ENCODE peak calls at places on chromosomes 16 and 17, in six cellular contexts. U is head of caudate nucleus, V is sigmoid colon, K is HCEC 1CT, Y is cerebellar cortex, I is fibroblast of lung. X is an unnamed sample.

GRCh38 chr17:80446645-80447405 is 29.6 kb downstream of the NPTX1 start:
- DNase-seq in U (no peak), V (no peak), K (no peak), Y (no peak), I (no peak), X (no peak)

GRCh38 chr17:66407864-66408263 is 105.5 kb downstream of the PRKCA start:
- DNase-seq in U (no peak), V (no peak), K (no peak), Y (no peak), I (no peak), X (no peak)

GRCh38 chr16:31083081-31083480 is 5.7 kb downstream of the PRSS53 start:
- DNase-seq in U (no peak), V (peak; percentile 62), K (no peak), Y (no peak), I (no peak), X (no peak)

GRCh38 chr17:44556114-44556853 is 1.0 kb upstream of the FZD2 start:
- DNase-seq in U (no peak), V (peak; percentile 68), K (peak; percentile 59), Y (peak; percentile 79), I (peak; percentile 80), X (peak; percentile 40)

GRCh38 chr16:19776565-19776964 is 58.5 kb downstream of the IQCK start:
- DNase-seq in U (no peak), V (no peak), K (no peak), Y (no peak), I (no peak), X (no peak)

GRCh38 chr17:7716901-7717755 is at the start of gene DNAH2:
- DNase-seq in U (peak; percentile 87), V (peak; percentile 90), K (peak; percentile 83), Y (peak; percentile 88), I (peak; percentile 91), X (peak; percentile 63)

GRCh38 chr17:34414338-34414737 is 51.3 kb upstream of the CCL1 start:
- DNase-seq in U (no peak), V (no peak), K (no peak), Y (no peak), I (no peak), X (no peak)

GRCh38 chr17:44987194-44987882 is 19.2 kb upstream of the C1QL1 start:
- DNase-seq in U (no peak), V (no peak), K (no peak), Y (no peak), I (no peak), X (no peak)

X was measured in NCI-H774.